ENCODE peak calls at places on chromosomes 2 and 18, in six cellular contexts. F, R, A, L, Z and P are unnamed samples.

GRCh38 chr2:177281400-177282021 is 17.0 kb upstream of the NFE2L2 start:
- DNase-seq in L (no peak), F (no peak), A (no peak), R (no peak), Z (no peak), P (no peak)

GRCh38 chr2:179532890-179533289 is 268.3 kb upstream of the SESTD1 start:
- DNase-seq in R (no peak), F (no peak), Z (no peak), A (no peak), L (no peak), P (no peak)

GRCh38 chr18:75293591-75293990 is 83.0 kb downstream of the TSHZ1 start:
- DNase-seq in A (peak), Z (no peak), F (peak), L (no peak), R (no peak), P (no peak)

GRCh38 chr2:12604248-12604801 is 112.4 kb upstream of the TRIB2 start:
- DNase-seq in F (no peak), R (no peak), L (no peak), Z (no peak), A (no peak), P (no peak)

GRCh38 chr2:51003345-51004192 is 28.4 kb downstream of the NRXN1 start:
- DNase-seq in Z (no peak), F (peak), R (no peak), A (peak), L (no peak), P (peak)

GRCh38 chr2:1813371-1813770 is 69.1 kb upstream of the PXDN start:
- DNase-seq in L (no peak), F (no peak), A (no peak), Z (no peak), R (no peak), P (no peak)

GRCh38 chr2:219638948-219639341 is 11.5 kb downstream of the SLC4A3 start:
- DNase-seq in A (no peak), L (no peak), R (no peak), F (no peak), Z (no peak), P (no peak)

GRCh38 chr2:19801367-19802087 is 100.3 kb downstream of the TTC32 start:
- DNase-seq in R (no peak), Z (no peak), A (peak), L (no peak), F (peak), P (no peak)

GRCh38 chr18:49588971-49589370 is 27.1 kb downstream of the LIPG start:
- DNase-seq in R (no peak), Z (no peak), L (no peak), A (no peak), F (no peak), P (no peak)

GRCh38 chr18:49590608-49591007 is 28.8 kb downstream of the LIPG start:
- DNase-seq in A (no peak), R (no peak), L (no peak), Z (no peak), F (no peak), P (no peak)

GRCh38 chr18:49588171-49588570 is 26.3 kb downstream of the LIPG start:
- DNase-seq in L (no peak), A (no peak), F (no peak), R (no peak), Z (no peak), P (no peak)

GRCh38 chr18:49591271-49591670 is 29.4 kb downstream of the LIPG start:
- DNase-seq in F (no peak), R (no peak), L (no peak), Z (no peak), A (no peak), P (no peak)

GRCh38 chr18:49591775-49592174 is 29.9 kb downstream of the LIPG start:
- DNase-seq in F (no peak), L (no peak), A (no peak), Z (no peak), R (no peak), P (no peak)
- H2BK15ac ChIP-seq in F (no peak), L (no peak), A (no peak), Z (no peak), R (no peak), P (no peak)

GRCh38 chr2:55617160-55618024 is at the start of gene PPP4R3B:
- DNase-seq in A (peak), R (peak), L (peak), F (peak), Z (peak), P (peak)

GRCh38 chr2:55618649-55619055 is 1.2 kb upstream of the PPP4R3B start:
- DNase-seq in R (peak), Z (no peak), F (peak), A (peak), L (peak), P (peak)

GRCh38 chr2:55616509-55617159 is 788 bp downstream of the PPP4R3B start:
- DNase-seq in L (peak), A (peak), R (no peak), F (peak), Z (no peak), P (peak)

GRCh38 chr2:55620123-55620779 is 2.8 kb upstream of the PPP4R3B start:
- DNase-seq in A (peak), F (peak), L (no peak), R (peak), Z (no peak), P (peak)

GRCh38 chr2:55618025-55618648 is 715 bp upstream of the PPP4R3B start:
- DNase-seq in F (peak), Z (no peak), A (peak), R (no peak), L (peak), P (peak)
- H2BK15ac ChIP-seq in F (no peak), Z (no peak), A (no peak), R (no peak), L (no peak), P (no peak)

DNA sequence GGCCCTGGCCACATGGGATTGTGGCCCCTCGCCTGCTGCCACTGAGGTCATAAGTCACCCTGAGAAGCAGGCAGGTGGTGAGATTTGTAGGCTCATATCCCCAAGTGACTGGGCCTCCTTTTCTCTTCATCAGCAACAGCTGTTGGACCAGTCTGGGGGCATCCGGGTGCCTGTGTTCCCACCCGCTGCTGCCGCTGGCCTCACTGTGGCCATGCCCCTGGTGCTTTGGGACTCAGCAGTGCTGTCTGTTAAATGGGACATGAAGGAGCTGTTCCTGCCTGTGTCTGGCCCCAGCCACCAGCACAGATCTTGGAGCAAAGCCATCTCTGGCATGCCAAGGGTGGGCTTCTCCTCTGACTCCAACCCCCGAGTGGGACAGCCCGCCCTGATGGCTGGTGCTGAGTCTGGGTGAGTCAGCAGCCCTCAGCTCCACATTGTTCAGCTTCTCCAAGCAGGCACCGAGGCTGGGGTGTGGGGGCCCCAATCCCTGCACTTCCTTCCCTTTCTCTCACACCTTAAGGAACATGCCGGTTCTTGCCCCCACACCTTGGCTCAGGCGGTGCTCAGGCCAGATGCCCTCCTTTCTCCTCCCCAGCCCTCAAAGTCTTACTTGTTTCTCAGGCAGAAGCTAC is 207.9 kb downstream of the GLI2 start:
- DNase-seq in F (no peak), A (no peak), Z (no peak), R (no peak), L (no peak), P (no peak)
- H2BK15ac ChIP-seq in F (peak), A (no peak), Z (no peak), R (no peak), L (no peak), P (no peak)

DNA sequence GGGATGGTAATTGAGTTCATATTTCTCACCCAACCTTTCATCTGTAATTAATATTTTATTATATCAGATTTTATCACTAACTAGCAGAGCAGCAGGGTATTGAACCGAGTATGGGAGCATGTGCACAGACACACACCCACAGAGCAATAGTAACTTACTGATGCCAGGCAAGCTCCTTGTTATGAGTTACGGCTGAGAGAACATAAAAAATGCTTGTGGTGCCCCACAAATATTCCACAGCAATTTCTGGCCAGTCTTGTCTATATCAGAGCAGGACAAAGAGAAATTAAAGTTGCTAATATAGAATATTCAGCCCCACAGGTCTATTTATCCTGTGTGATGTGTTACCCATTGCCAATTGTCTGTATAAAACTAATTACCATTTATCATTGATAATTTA is 501.8 kb upstream of the RAB12 start:
- DNase-seq in F (no peak), Z (no peak), A (no peak), R (no peak), L (no peak), P (no peak)
- H2BK15ac ChIP-seq in F (no peak), Z (no peak), A (no peak), R (no peak), L (no peak), P (no peak)

DNA sequence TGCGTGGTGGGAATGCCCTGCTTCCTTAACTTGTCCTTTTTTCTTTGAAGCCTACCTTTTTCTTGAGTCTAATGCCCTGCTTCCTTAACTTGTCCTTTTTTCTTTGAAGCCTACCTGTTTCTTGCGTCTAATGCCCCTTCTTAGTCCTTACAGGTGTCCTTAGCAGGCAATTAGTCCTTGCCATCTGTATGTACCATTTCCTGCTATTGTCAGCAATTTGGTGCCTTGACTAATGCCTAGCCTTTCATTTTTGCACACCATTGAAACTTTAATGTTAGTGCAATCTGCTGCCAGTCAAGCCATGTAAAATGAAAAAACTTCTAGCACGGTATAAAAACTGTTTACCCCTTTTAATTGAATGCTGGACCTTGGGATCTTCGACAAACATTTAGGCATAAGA is 4.3 kb downstream of the KDM3A start:
- DNase-seq in L (no peak), R (no peak), F (no peak), A (no peak), Z (no peak), P (no peak)
- H2BK15ac ChIP-seq in L (no peak), R (no peak), F (no peak), A (no peak), Z (no peak), P (no peak)

GRCh38 chr2:161981016-161981415 is 93.0 kb downstream of the DPP4 start:
- DNase-seq in L (no peak), A (no peak), Z (no peak), F (no peak), R (no peak), P (no peak)
- H2BK15ac ChIP-seq in L (no peak), A (no peak), Z (no peak), F (no peak), R (no peak), P (no peak)

GRCh38 chr2:159712929-159713575 is 746 bp downstream of the MARCHF7 start:
- DNase-seq in R (no peak), L (no peak), Z (no peak), A (peak), F (no peak), P (no peak)

GRCh38 chr2:159713691-159714585 is 1.6 kb downstream of the MARCHF7 start:
- DNase-seq in L (no peak), A (peak), Z (no peak), R (no peak), F (peak), P (peak)

GRCh38 chr2:159710601-159711180 is 1.6 kb upstream of the MARCHF7 start:
- DNase-seq in L (no peak), A (peak), Z (no peak), F (peak), R (no peak), P (peak)

GRCh38 chr2:159712194-159712928 is at the start of gene MARCHF7:
- DNase-seq in Z (peak), L (peak), F (peak), A (peak), R (peak), P (peak)

DNA sequence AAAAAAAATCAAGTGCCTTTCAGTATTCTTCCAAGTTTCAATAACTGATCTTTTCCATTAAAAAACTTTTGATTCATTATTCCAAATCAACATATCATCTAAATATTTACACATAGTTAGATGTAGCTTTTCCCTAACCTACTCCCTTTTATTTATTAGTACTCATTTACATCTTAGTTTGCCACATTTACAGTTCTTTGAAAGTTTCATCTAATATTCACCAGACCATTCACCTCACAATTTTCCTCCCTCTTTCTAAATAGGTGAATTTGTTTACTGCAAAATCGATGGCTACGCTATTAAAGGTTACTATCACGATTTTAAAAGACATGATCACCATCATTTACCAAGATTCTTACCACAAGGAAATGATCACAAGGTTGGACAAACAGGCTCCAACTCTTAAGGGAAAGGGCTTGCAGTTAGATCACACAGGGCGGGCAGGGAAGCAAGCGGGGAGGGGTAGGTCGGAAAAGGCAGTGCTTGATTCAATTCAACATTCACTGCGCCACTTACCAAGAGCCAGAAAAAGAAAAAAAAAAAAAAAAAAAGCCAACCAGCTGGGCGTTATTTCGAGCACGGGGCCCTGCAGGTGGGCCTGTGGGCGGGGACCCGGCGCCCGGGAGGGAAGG is 628 bp upstream of the MARCHF7 start:
- DNase-seq in Z (no peak), R (no peak), F (no peak), L (no peak), A (no peak), P (no peak)
- H2BK15ac ChIP-seq in Z (no peak), R (no peak), F (peak), L (no peak), A (peak), P (peak)

GRCh38 chr2:206540757-206541156 is 97.4 kb downstream of the ADAM23 start:
- DNase-seq in L (no peak), A (no peak), R (no peak), Z (no peak), F (no peak), P (no peak)

GRCh38 chr2:206548383-206548782 is 93.9 kb upstream of the FAM237A start:
- DNase-seq in R (no peak), A (no peak), Z (no peak), L (no peak), F (no peak), P (no peak)

GRCh38 chr2:206543073-206543472 is 99.2 kb upstream of the FAM237A start:
- DNase-seq in A (no peak), R (no peak), F (no peak), L (no peak), Z (no peak), P (no peak)
- H2BK15ac ChIP-seq in A (no peak), R (no peak), F (no peak), L (no peak), Z (no peak), P (no peak)